ENCODE peak calls at places on chromosomes 3 and 15, in eight cellular contexts. V is kidney epithelial cell, Q is iPS-NIHi11, G is HCEC 1CT, Y is mammary epithelial cell, K is mesothelial cell of epicardium, R is stomach, S is H7. O is an unnamed sample.
A peak's percentile ranks its signal among the peaks of the same experiment; 100 is the strongest.

GRCh38 chr3:57948782-57949242 is 59.4 kb upstream of the FLNB start:
- DNase-seq in V (no peak), Q (no peak), G (no peak), Y (peak; percentile 44), K (no peak), R (no peak), S (no peak), O (no peak)

GRCh38 chr3:66938338-66938963 is 59.7 kb upstream of the KBTBD8 start:
- DNase-seq in V (peak; percentile 14), Q (peak; percentile 61), G (peak; percentile 65), Y (peak; percentile 46), K (peak; percentile 44), R (no peak), S (peak; percentile 35), O (peak; percentile 9)

GRCh38 chr3:38117163-38117716 is 19.7 kb downstream of the ACAA1 start:
- DNase-seq in V (no peak), Q (no peak), G (no peak), Y (peak; percentile 25), K (no peak), R (peak; percentile 59), S (no peak), O (no peak)

GRCh38 chr3:127889976-127890650 is 24.9 kb upstream of the KBTBD12 start:
- DNase-seq in V (no peak), Q (no peak), G (peak; percentile 5), Y (no peak), K (no peak), R (no peak), S (no peak), O (no peak)

GRCh38 chr15:100879461-100880138 is at the start of gene ALDH1A3:
- DNase-seq in V (no peak), Q (peak; percentile 71), G (peak; percentile 30), Y (peak; percentile 81), K (no peak), R (no peak), S (peak; percentile 90), O (no peak)

GRCh38 chr3:133211449-133211848 is 173.3 kb downstream of the TMEM108 start:
- DNase-seq in V (no peak), Q (peak; percentile 28), G (no peak), Y (no peak), K (no peak), R (no peak), S (no peak), O (no peak)

GRCh38 chr3:126528800-126529541 is 5.0 kb downstream of the CHST13 start:
- DNase-seq in V (peak; percentile 48), Q (no peak), G (no peak), Y (no peak), K (no peak), R (no peak), S (no peak), O (no peak)

GRCh38 chr3:66797916-66798560 is 200.1 kb upstream of the KBTBD8 start:
- DNase-seq in V (peak; percentile 63), Q (peak; percentile 58), G (peak; percentile 74), Y (no peak), K (no peak), R (peak; percentile 27), S (peak; percentile 77), O (no peak)

GRCh38 chr15:97502038-97502437 is 458.5 kb upstream of the ARRDC4 start:
- DNase-seq in V (peak; percentile 59), Q (no peak), G (peak; percentile 48), Y (peak; percentile 40), K (no peak), R (no peak), S (no peak), O (no peak)

GRCh38 chr15:77179541-77179998 is 108.7 kb upstream of the TSPAN3 start:
- DNase-seq in V (no peak), Q (no peak), G (no peak), Y (no peak), K (no peak), R (no peak), S (no peak), O (no peak)

GRCh38 chr3:105700575-105700974 is 168.2 kb downstream of the CBLB start:
- DNase-seq in V (no peak), Q (no peak), G (no peak), Y (no peak), K (no peak), R (no peak), S (no peak), O (no peak)

GRCh38 chr3:197586181-197586580 is 30.4 kb upstream of the BDH1 start:
- DNase-seq in V (no peak), Q (no peak), G (no peak), Y (no peak), K (no peak), R (no peak), S (no peak), O (no peak)

GRCh38 chr3:162956711-162957110 is 1460.1 kb downstream of the OTOL1 start:
- DNase-seq in V (no peak), Q (no peak), G (no peak), Y (no peak), K (no peak), R (no peak), S (no peak), O (no peak)

GRCh38 chr15:62648954-62649353 is 393.6 kb upstream of the TPM1 start:
- DNase-seq in V (no peak), Q (no peak), G (peak; percentile 34), Y (no peak), K (no peak), R (no peak), S (no peak), O (no peak)

GRCh38 chr3:179653777-179654117 is 907 bp downstream of the USP13 start:
- DNase-seq in V (no peak), Q (no peak), G (no peak), Y (no peak), K (peak; percentile 45), R (no peak), S (no peak), O (no peak)

GRCh38 chr3:57446318-57446841 is 97.8 kb downstream of the DNAH12 start:
- DNase-seq in V (no peak), Q (no peak), G (no peak), Y (peak; percentile 2), K (no peak), R (no peak), S (no peak), O (no peak)

GRCh38 chr15:41928637-41929620 is 35.1 kb upstream of the SPTBN5 start:
- DNase-seq in V (no peak), Q (no peak), G (no peak), Y (no peak), K (no peak), R (peak; percentile 34), S (peak; percentile 53), O (no peak)

GRCh38 chr3:192942625-192943024 is 25.0 kb upstream of the MB21D2 start:
- DNase-seq in V (no peak), Q (no peak), G (no peak), Y (no peak), K (no peak), R (no peak), S (no peak), O (no peak)

GRCh38 chr3:140995881-140996280 is 54.2 kb downstream of the SLC25A36 start:
- DNase-seq in V (no peak), Q (no peak), G (no peak), Y (no peak), K (no peak), R (no peak), S (no peak), O (no peak)

GRCh38 chr15:78396976-78397375 is 41.0 kb upstream of the IREB2 start:
- DNase-seq in V (no peak), Q (peak; percentile 58), G (no peak), Y (no peak), K (no peak), R (peak; percentile 94), S (peak; percentile 72), O (no peak)

GRCh38 chr3:184241447-184242296 is 7.1 kb downstream of the ALG3 start:
- DNase-seq in V (no peak), Q (peak; percentile 60), G (no peak), Y (no peak), K (no peak), R (peak; percentile 76), S (peak; percentile 90), O (no peak)

GRCh38 chr15:44102675-44103254 is 92.3 kb downstream of the FRMD5 start:
- DNase-seq in V (peak; percentile 97), Q (peak; percentile 29), G (peak; percentile 98), Y (peak; percentile 94), K (no peak), R (peak; percentile 34), S (no peak), O (peak; percentile 8)

GRCh38 chr3:17041009-17041408 is 156.3 kb downstream of the PLCL2 start:
- DNase-seq in V (no peak), Q (no peak), G (no peak), Y (no peak), K (no peak), R (no peak), S (no peak), O (no peak)

GRCh38 chr3:17138246-17139039 is 253.7 kb downstream of the PLCL2 start:
- DNase-seq in V (no peak), Q (no peak), G (no peak), Y (no peak), K (no peak), R (no peak), S (no peak), O (no peak)

GRCh38 chr3:127226946-127227842 is 34.3 kb downstream of the PRR23E start:
- DNase-seq in V (no peak), Q (peak; percentile 64), G (peak; percentile 8), Y (peak; percentile 34), K (no peak), R (no peak), S (peak; percentile 92), O (no peak)

GRCh38 chr15:52765779-52766178 is 24.4 kb downstream of the ONECUT1 start:
- DNase-seq in V (no peak), Q (no peak), G (peak; percentile 19), Y (no peak), K (no peak), R (no peak), S (no peak), O (no peak)

GRCh38 chr3:128317101-128317697 is 149.5 kb downstream of the DNAJB8 start:
- DNase-seq in V (no peak), Q (no peak), G (no peak), Y (no peak), K (peak; percentile 33), R (peak; percentile 17), S (no peak), O (no peak)

GRCh38 chr3:16249336-16249735 is 15.4 kb downstream of the DPH3 start:
- DNase-seq in V (no peak), Q (peak; percentile 64), G (peak; percentile 52), Y (no peak), K (no peak), R (no peak), S (peak; percentile 64), O (no peak)

GRCh38 chr3:140706360-140706759 is 28.5 kb downstream of the TRIM42 start:
- DNase-seq in V (no peak), Q (no peak), G (no peak), Y (no peak), K (no peak), R (no peak), S (no peak), O (no peak)